ENCODE peak calls at places on chromosome 10, in five cellular contexts. C is activated CD8-positive, alpha-beta T cell treated with anti-CD3 and anti-CD28 coated beads for 36 hours; N is Panc1; L is Calu3; J is fibroblast of pulmonary artery. A is an unnamed sample.

GRCh38 chr10:133335238-133336122 is 1.2 kb downstream of the CALY start:
- DNase-seq in J (peak; percentile 74), L (peak; percentile 38), C (peak; percentile 90), N (no peak), A (peak; percentile 58)

GRCh38 chr10:1737222-1738061 is at the start of gene ADARB2:
- DNase-seq in N (no peak), L (no peak), J (no peak), C (peak; percentile 12), A (peak; percentile 68)

GRCh38 chr10:93274419-93274818 is 200.7 kb downstream of the CYP26A1 start:
- DNase-seq in L (no peak), C (no peak), J (no peak), N (no peak), A (no peak)

GRCh38 chr10:18140957-18141888 is 999 bp downstream of the CACNB2 start:
- DNase-seq in J (no peak), N (no peak), L (no peak), C (no peak), A (peak; percentile 18)

GRCh38 chr10:15808204-15808797 is 52.0 kb downstream of the MINDY3 start:
- DNase-seq in N (no peak), L (no peak), C (no peak), J (no peak), A (no peak)

GRCh38 chr10:13949844-13950542 is 363.2 kb downstream of the PRPF18 start:
- DNase-seq in N (peak; percentile 69), J (peak; percentile 72), C (no peak), L (no peak), A (no peak)

GRCh38 chr10:72274730-72275350 is 1.1 kb downstream of the DDIT4 start:
- DNase-seq in N (no peak), C (peak; percentile 79), J (peak; percentile 82), L (peak; percentile 90), A (peak; percentile 67)

GRCh38 chr10:130067893-130068292 is 42.7 kb downstream of the C10orf143 start:
- DNase-seq in N (no peak), L (no peak), J (no peak), C (no peak), A (no peak)

GRCh38 chr10:30645340-30645827 is 15.8 kb upstream of the LYZL2 start:
- DNase-seq in N (no peak), C (peak; percentile 18), L (no peak), J (peak; percentile 53), A (no peak)

GRCh38 chr10:65234261-65234660 is 1691.6 kb upstream of the LRRTM3 start:
- DNase-seq in L (no peak), J (no peak), C (no peak), N (no peak), A (no peak)

GRCh38 chr10:100364735-100365391 is 17.8 kb downstream of the SCD start:
- DNase-seq in N (peak; percentile 92), L (peak; percentile 75), J (peak; percentile 88), C (peak; percentile 17), A (no peak)

GRCh38 chr10:118584181-118584954 is 11.1 kb downstream of the PRLHR start:
- DNase-seq in N (no peak), C (no peak), J (peak; percentile 72), L (peak; percentile 19), A (no peak)

GRCh38 chr10:94129393-94130130 is 135.8 kb downstream of the PLCE1 start:
- DNase-seq in J (peak; percentile 64), N (no peak), L (no peak), C (no peak), A (no peak)

GRCh38 chr10:122350893-122351292 is 23.6 kb upstream of the PLEKHA1 start:
- DNase-seq in C (no peak), N (no peak), J (no peak), L (no peak), A (no peak)

GRCh38 chr10:6701289-6701688 is 121.2 kb upstream of the PRKCQ start:
- DNase-seq in N (no peak), L (peak; percentile 52), C (peak; percentile 22), J (no peak), A (peak; percentile 19)

GRCh38 chr10:47031953-47032465 is 120.8 kb downstream of the PTPN20 start:
- DNase-seq in N (no peak), C (no peak), J (no peak), L (no peak), A (no peak)

GRCh38 chr10:4082851-4083250 is 297.8 kb upstream of the KLF6 start:
- DNase-seq in J (peak; percentile 71), C (no peak), N (no peak), L (no peak), A (no peak)

GRCh38 chr10:4586756-4587155 is 239.3 kb upstream of the AKR1E2 start:
- DNase-seq in J (no peak), N (no peak), L (no peak), C (no peak), A (no peak)

GRCh38 chr10:44921506-44921905 is 10.4 kb downstream of the TMEM72 start:
- DNase-seq in J (no peak), C (no peak), L (no peak), N (no peak), A (no peak)

GRCh38 chr10:124701881-124702656 is 42.1 kb downstream of the FAM53B start:
- DNase-seq in N (no peak), L (no peak), C (peak; percentile 58), J (peak; percentile 88), A (no peak)

GRCh38 chr10:28179490-28180099 is 123.3 kb downstream of the MPP7 start:
- DNase-seq in J (peak; percentile 71), C (peak; percentile 59), L (peak; percentile 57), N (peak; percentile 13), A (peak; percentile 39)

GRCh38 chr10:110067960-110068770 is 60.4 kb downstream of the ADD3 start:
- DNase-seq in N (no peak), L (peak; percentile 20), C (peak; percentile 72), J (peak; percentile 48), A (no peak)

GRCh38 chr10:1107679-1108078 is 51.5 kb downstream of the WDR37 start:
- DNase-seq in L (no peak), C (no peak), N (no peak), J (no peak), A (no peak)

GRCh38 chr10:45581497-45582385 is 90.8 kb downstream of the ZFAND4 start:
- DNase-seq in L (no peak), N (no peak), C (peak; percentile 29), J (no peak), A (no peak)

GRCh38 chr10:121070671-121071070 is 219.5 kb downstream of the WDR11 start:
- DNase-seq in L (no peak), C (no peak), N (no peak), J (no peak), A (no peak)

GRCh38 chr10:84059526-84059925 is 79.8 kb upstream of the GHITM start:
- DNase-seq in N (no peak), C (no peak), J (peak; percentile 3), L (no peak), A (no peak)
- TF ChIP-seq CTCF in N (peak; percentile 7), C (no peak), J (peak; percentile 1), L (no peak), A (no peak)

GRCh38 chr10:26890956-26891355 is 30.2 kb upstream of the ABI1 start:
- DNase-seq in N (peak; percentile 25), C (peak; percentile 75), L (peak; percentile 54), J (peak; percentile 84), A (peak; percentile 71)
- TF ChIP-seq CTCF in N (peak; percentile 74), C (peak; percentile 39), L (peak; percentile 20), J (peak; percentile 75), A (peak; percentile 56)

GRCh38 chr10:102713483-102713813 is 749 bp downstream of the ARL3 start:
- DNase-seq in C (no peak), J (no peak), L (no peak), N (no peak), A (no peak)
- TF ChIP-seq CTCF in C (peak; percentile 65), J (peak; percentile 47), L (no peak), N (no peak), A (peak; percentile 54)

DNA sequence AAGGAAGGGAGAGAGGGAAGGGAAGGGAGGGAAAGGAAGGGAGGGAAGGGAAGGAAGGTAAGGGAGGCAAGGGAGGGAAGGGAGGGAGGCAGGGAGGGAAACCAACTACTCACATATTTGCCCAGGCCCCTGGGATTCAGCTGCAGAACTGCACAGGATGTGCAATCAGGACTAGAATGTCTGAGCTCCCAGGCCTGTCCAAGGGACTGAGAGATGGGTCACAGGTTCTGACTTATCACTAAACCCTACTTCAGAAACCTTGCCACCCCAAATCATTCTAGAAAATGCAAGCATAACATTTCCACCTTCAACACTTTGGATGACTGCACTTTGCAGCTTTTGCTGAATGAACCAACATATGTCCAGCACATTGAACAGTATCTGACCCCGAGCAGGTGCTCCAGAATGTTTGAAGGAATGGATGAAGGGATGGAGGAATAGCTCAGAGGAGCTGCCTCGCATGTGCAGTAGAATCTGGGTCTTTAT is 245.3 kb downstream of the KCNMA1 start:
- DNase-seq in N (no peak), C (no peak), L (no peak), J (peak; percentile 66), A (no peak)
- TF ChIP-seq CTCF in N (peak; percentile 57), C (no peak), L (no peak), J (no peak), A (no peak)

GRCh38 chr10:102434251-102434913 is 2.0 kb upstream of the CUEDC2 start:
- DNase-seq in C (peak; percentile 30), J (peak; percentile 84), L (no peak), N (no peak), A (no peak)

GRCh38 chr10:102435098-102435497 is 2.7 kb upstream of the CUEDC2 start:
- DNase-seq in N (no peak), L (no peak), C (no peak), J (no peak), A (no peak)

GRCh38 chr10:102431452-102432124 is 786 bp downstream of the CUEDC2 start:
- DNase-seq in N (no peak), J (peak; percentile 49), L (no peak), C (no peak), A (no peak)

GRCh38 chr10:102433619-102434046 is 1.3 kb upstream of the CUEDC2 start:
- DNase-seq in C (no peak), L (no peak), N (no peak), J (no peak), A (no peak)

GRCh38 chr10:102432162-102432950 is at the start of gene CUEDC2:
- DNase-seq in N (peak; percentile 80), J (peak; percentile 98), C (peak; percentile 98), L (peak; percentile 92), A (peak; percentile 95)
- TF ChIP-seq CTCF in N (no peak), J (no peak), C (no peak), L (no peak), A (no peak)

GRCh38 chr10:50554995-50555568 is 68.7 kb downstream of the SGMS1 start:
- DNase-seq in J (peak; percentile 65), C (no peak), L (no peak), N (no peak), A (no peak)

GRCh38 chr10:50554381-50554994 is 69.3 kb downstream of the SGMS1 start:
- DNase-seq in L (no peak), C (no peak), N (no peak), J (no peak), A (no peak)

GRCh38 chr10:50551894-50552293 is 71.9 kb downstream of the SGMS1 start:
- DNase-seq in C (no peak), L (no peak), J (no peak), N (no peak), A (no peak)

GRCh38 chr10:50552308-50552707 is 71.4 kb downstream of the SGMS1 start:
- DNase-seq in J (peak; percentile 89), C (no peak), L (no peak), N (no peak), A (no peak)

GRCh38 chr10:50552771-50553535 is 70.8 kb downstream of the SGMS1 start:
- DNase-seq in L (no peak), J (peak; percentile 29), N (no peak), C (peak; percentile 56), A (no peak)
- TF ChIP-seq CTCF in L (no peak), J (peak; percentile 33), N (peak; percentile 62), C (peak; percentile 23), A (no peak)

A was measured in endothelial cell.